ENCODE peak calls at places on chromosomes 5 and 9, in four cellular contexts. F, V, X and W are unnamed samples.

GRCh38 chr5:152542741-152543140 is 137.7 kb upstream of the NMUR2 start:
- DNase-seq in X (peak; percentile 44), V (no peak), F (no peak), W (no peak)

GRCh38 chr5:40405230-40405629 is 274.5 kb upstream of the PTGER4 start:
- DNase-seq in X (peak; percentile 39), V (no peak), F (no peak), W (no peak)

GRCh38 chr5:128774605-128775004 is 190.7 kb upstream of the SLC27A6 start:
- DNase-seq in F (no peak), X (no peak), V (no peak), W (no peak)

GRCh38 chr9:38008168-38009034 is 60.6 kb downstream of the SHB start:
- DNase-seq in X (peak; percentile 90), F (peak; percentile 79), V (no peak), W (peak; percentile 22)

GRCh38 chr9:135049460-135049859 is 38.0 kb upstream of the OLFM1 start:
- DNase-seq in X (no peak), F (no peak), V (no peak), W (no peak)

GRCh38 chr5:132334812-132335211 is 34.7 kb upstream of the SLC22A5 start:
- DNase-seq in F (no peak), X (peak; percentile 76), V (no peak), W (peak; percentile 7)

GRCh38 chr5:88686077-88686541 is 196.9 kb downstream of the MEF2C start:
- DNase-seq in F (no peak), V (no peak), X (no peak), W (no peak)

GRCh38 chr5:11355491-11355890 is 548.8 kb downstream of the CTNND2 start:
- DNase-seq in X (no peak), F (no peak), V (no peak), W (no peak)

GRCh38 chr5:168721354-168721753 is 142.2 kb upstream of the PANK3 start:
- DNase-seq in V (no peak), X (no peak), F (no peak), W (no peak)

GRCh38 chr5:121156565-121156964 is 692.5 kb downstream of the PRR16 start:
- DNase-seq in X (no peak), V (no peak), F (no peak), W (no peak)

GRCh38 chr9:31740705-31741104 is 643.7 kb upstream of the ACO1 start:
- DNase-seq in F (no peak), X (no peak), V (no peak), W (no peak)

GRCh38 chr5:125190232-125191051 is 444.0 kb upstream of the ZNF608 start:
- DNase-seq in X (no peak), V (peak; percentile 28), F (no peak), W (no peak)

GRCh38 chr5:115810776-115811175 is 5.7 kb downstream of the CDO1 start:
- DNase-seq in V (no peak), F (no peak), X (peak; percentile 5), W (no peak)

GRCh38 chr5:134975078-134975715 is 7.5 kb downstream of the CATSPER3 start:
- DNase-seq in V (no peak), X (no peak), F (no peak), W (no peak)

GRCh38 chr5:73031839-73032238 is 76.0 kb downstream of the FCHO2 start:
- DNase-seq in F (no peak), V (peak; percentile 88), X (peak; percentile 89), W (no peak)

GRCh38 chr9:3467593-3468219 is 58.1 kb downstream of the RFX3 start:
- DNase-seq in V (peak; percentile 61), F (peak; percentile 60), X (peak; percentile 82), W (peak; percentile 20)

GRCh38 chr9:90020277-90020871 is 415.6 kb downstream of the GADD45G start:
- DNase-seq in V (no peak), F (no peak), X (no peak), W (no peak)

GRCh38 chr5:19531374-19531952 is 456.5 kb downstream of the CDH18 start:
- DNase-seq in X (no peak), V (no peak), F (no peak), W (peak; percentile 41)

GRCh38 chr9:95771556-95772280 is 103.8 kb upstream of the ERCC6L2 start:
- DNase-seq in X (no peak), V (peak; percentile 32), F (no peak), W (no peak)

GRCh38 chr9:34347800-34348158 is 18.4 kb downstream of the NUDT2 start:
- DNase-seq in F (no peak), X (no peak), V (no peak), W (no peak)

GRCh38 chr5:126053630-126054029 is 369.6 kb upstream of the GRAMD2B start:
- DNase-seq in X (no peak), V (no peak), F (no peak), W (no peak)

GRCh38 chr5:73126957-73127356 is 6.6 kb downstream of the TMEM171 start:
- DNase-seq in F (no peak), V (no peak), X (no peak), W (no peak)